ENCODE peak calls at places on chromosomes 11 and 22, in eight cellular contexts. S is K562, L is A549, W is HCT116, T is endothelial cell of umbilical vein, O is SK-N-SH, D is H1, E is HepG2. X is an unnamed sample.

GRCh38 chr11:3102641-3102921 is 45.4 kb upstream of the CARS1 start:
- DNase-seq in O (no peak), W (no peak), E (no peak), D (no peak), S (no peak), L (no peak), T (no peak), X (no peak)

GRCh38 chr11:77968337-77968736 is 26.1 kb downstream of the INTS4 start:
- DNase-seq in S (no peak), D (no peak), O (no peak), W (no peak), L (no peak), T (no peak), E (no peak), X (peak)

GRCh38 chr11:131762346-131763110 is 392.1 kb downstream of the NTM start:
- DNase-seq in L (no peak), W (no peak), E (no peak), S (no peak), D (no peak), T (no peak), O (no peak), X (no peak)

GRCh38 chr22:44368611-44369010 is 55.9 kb upstream of the SHISAL1 start:
- DNase-seq in E (no peak), L (no peak), S (no peak), T (no peak), W (no peak), D (no peak), O (no peak), X (no peak)

GRCh38 chr22:17112491-17113042 is 8.6 kb downstream of the TMEM121B start:
- DNase-seq in E (no peak), L (no peak), T (no peak), D (no peak), W (no peak), O (no peak), S (no peak), X (peak)

GRCh38 chr11:67254768-67255167 is 11.5 kb upstream of the GRK2 start:
- DNase-seq in W (no peak), T (no peak), E (no peak), S (no peak), L (no peak), O (no peak), D (no peak), X (no peak)

GRCh38 chr11:85590848-85591483 is 36.2 kb downstream of the DLG2 start:
- DNase-seq in E (peak), T (no peak), S (no peak), O (peak), W (peak), D (no peak), L (peak), X (peak)

GRCh38 chr22:44335903-44336803 is 23.4 kb upstream of the SHISAL1 start:
- DNase-seq in W (no peak), D (no peak), T (no peak), S (no peak), E (no peak), O (no peak), L (no peak), X (no peak)

GRCh38 chr11:133136376-133136775 is 395.9 kb downstream of the OPCML start:
- DNase-seq in T (no peak), S (no peak), L (no peak), E (no peak), D (no peak), W (no peak), O (no peak), X (no peak)

GRCh38 chr22:40818192-40818746 is 877 bp downstream of the SLC25A17 start:
- DNase-seq in D (no peak), W (no peak), O (no peak), T (no peak), E (no peak), S (no peak), L (no peak), X (peak)

GRCh38 chr22:40818747-40819662 is at the start of gene SLC25A17:
- DNase-seq in D (peak), W (peak), E (peak), T (peak), O (peak), L (peak), S (peak), X (peak)

GRCh38 chr22:40813912-40814315 is 5.2 kb downstream of the SLC25A17 start:
- DNase-seq in E (no peak), L (no peak), O (no peak), D (no peak), W (no peak), T (no peak), S (peak), X (no peak)

GRCh38 chr22:40819741-40820140 is 595 bp upstream of the SLC25A17 start:
- DNase-seq in L (no peak), D (no peak), W (no peak), O (peak), S (no peak), T (no peak), E (no peak), X (peak)

GRCh38 chr22:40817737-40818136 is 1.4 kb downstream of the SLC25A17 start:
- DNase-seq in L (no peak), O (no peak), S (no peak), W (no peak), E (no peak), D (no peak), T (no peak), X (no peak)
- H3K4me3 ChIP-seq in L (peak), O (peak), S (peak), W (peak), E (no peak), D (peak), T (peak), X (peak)

GRCh38 chr11:17528181-17528691 is 16.0 kb downstream of the USH1C start:
- DNase-seq in W (no peak), O (peak), D (no peak), T (peak), S (peak), E (peak), L (peak), X (peak)
- TF ChIP-seq MAX in W (no peak), O (no peak), D (no peak), T (no peak), S (peak), E (no peak), L (no peak), X (peak)

DNA sequence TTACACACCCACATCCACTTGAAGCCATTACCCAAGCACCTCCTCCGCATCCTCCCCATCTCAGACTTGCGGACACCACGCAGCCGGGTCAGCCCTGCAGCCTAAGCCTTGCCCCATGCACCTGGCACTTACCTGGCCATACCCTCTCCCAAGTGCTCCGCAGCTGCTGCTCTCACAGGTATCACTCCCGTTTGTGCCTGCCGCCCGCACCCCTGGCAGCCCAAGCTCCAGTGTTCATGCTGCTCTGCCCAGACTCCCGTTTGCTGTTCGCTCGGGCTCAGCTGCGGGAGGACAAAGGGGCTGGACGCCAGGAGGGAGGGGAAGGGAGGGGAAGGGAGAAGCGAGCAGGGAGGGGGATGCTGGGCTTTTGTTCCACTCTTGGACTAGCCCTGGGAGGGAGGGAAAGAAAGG is at the start of gene KLHL35:
- DNase-seq in O (no peak), L (no peak), E (no peak), T (no peak), W (no peak), S (peak), D (no peak), X (no peak)
- H3K4me3 ChIP-seq in O (no peak), L (no peak), E (no peak), T (no peak), W (no peak), S (no peak), D (peak), X (no peak)

GRCh38 chr22:49469896-49470740 is 357.6 kb downstream of the BRD1 start:
- DNase-seq in O (no peak), L (no peak), D (no peak), S (no peak), T (no peak), W (no peak), E (no peak), X (no peak)
- TF ChIP-seq MAX in O (no peak), L (no peak), D (no peak), S (no peak), T (no peak), W (no peak), E (no peak), X (no peak)

GRCh38 chr11:102110761-102111010 is 439 bp downstream of the YAP1 start:
- DNase-seq in O (no peak), W (no peak), E (no peak), T (no peak), S (no peak), D (no peak), L (no peak), X (no peak)
- H3K4me3 ChIP-seq in O (peak), W (peak), E (peak), T (peak), S (no peak), D (peak), L (peak), X (no peak)

GRCh38 chr11:123300874-123301695 is 106.0 kb upstream of the CLMP start:
- DNase-seq in L (no peak), O (no peak), S (no peak), W (peak), D (no peak), E (no peak), T (peak), X (peak)
- TF ChIP-seq MAX in L (no peak), O (no peak), S (no peak), W (no peak), D (no peak), E (no peak), T (no peak), X (no peak)

DNA sequence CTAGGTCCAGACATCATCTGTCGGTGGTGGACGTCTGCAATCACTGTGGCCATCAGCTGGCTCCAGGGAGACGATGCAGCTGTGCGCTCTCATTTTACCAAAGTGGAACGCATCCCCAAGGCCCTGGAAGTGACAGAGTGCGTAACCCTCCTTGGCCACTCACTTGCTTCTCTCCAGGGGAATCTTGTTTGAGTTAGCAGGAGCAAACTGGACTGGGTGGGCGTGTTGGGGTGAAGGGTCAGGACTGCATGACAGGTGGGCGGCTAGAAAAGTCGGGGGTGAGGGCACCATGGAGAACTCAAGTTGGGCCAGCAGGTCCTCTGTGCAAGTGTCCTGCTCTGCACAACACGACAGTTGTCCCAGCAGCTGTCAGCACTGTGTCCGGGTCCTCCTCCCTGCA is 16.2 kb downstream of the SHISA8 start:
- DNase-seq in W (no peak), O (no peak), S (no peak), E (no peak), D (no peak), L (no peak), T (no peak), X (no peak)
- H3K4me3 ChIP-seq in W (no peak), O (no peak), S (no peak), E (no peak), D (no peak), L (no peak), T (no peak), X (no peak)

GRCh38 chr22:28882878-28883656 is at the start of gene ZNRF3:
- DNase-seq in T (peak), S (peak), O (peak), E (peak), W (peak), L (peak), D (peak), X (peak)

GRCh38 chr22:28883917-28884753 is 763 bp downstream of the ZNRF3 start:
- DNase-seq in L (peak), D (no peak), E (no peak), O (peak), S (peak), W (peak), T (peak), X (peak)

GRCh38 chr22:28884754-28885375 is 1.5 kb downstream of the ZNRF3 start:
- DNase-seq in L (no peak), O (no peak), E (no peak), T (no peak), W (no peak), D (no peak), S (no peak), X (no peak)

GRCh38 chr22:28883657-28883916 is 215 bp downstream of the ZNRF3 start:
- DNase-seq in L (no peak), D (no peak), O (no peak), E (no peak), W (no peak), S (no peak), T (no peak), X (no peak)

DNA sequence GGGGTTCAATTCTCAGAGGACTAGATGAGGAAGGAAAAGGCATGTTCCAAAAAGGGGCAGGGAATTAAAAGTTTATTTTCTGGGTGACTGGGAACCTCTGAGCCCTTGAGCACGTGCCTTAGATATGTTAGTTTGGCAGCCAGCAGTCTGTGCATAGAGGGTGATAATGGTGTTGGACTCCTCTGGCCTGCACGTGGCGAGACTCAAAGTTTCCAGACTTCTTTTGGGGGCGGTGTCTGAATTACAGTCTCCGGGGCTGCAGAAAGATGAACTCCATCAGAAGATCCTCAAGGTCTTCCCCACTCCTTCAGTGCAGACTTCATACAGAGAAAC is 861 bp upstream of the ZNRF3 start:
- DNase-seq in T (no peak), E (no peak), D (no peak), L (no peak), W (peak), O (peak), S (peak), X (peak)
- TF ChIP-seq MAX in T (peak), E (peak), D (peak), L (peak), W (peak), O (no peak), S (no peak), X (no peak)

X was measured in NB4.